ENCODE peak calls at places on chromosomes 13 and 19, in seven cellular contexts. R is progenitor cell of endocrine pancreas, B is upper lobe of left lung, Y is left lung, L is IMR-90, G is A549, N is nephron progenitor cell. E is an unnamed sample.

GRCh38 chr19:39553082-39553652 is 13.2 kb upstream of the EID2 start:
- DNase-seq in B (no peak), R (no peak), L (no peak), N (no peak), G (no peak), Y (no peak), E (no peak)

GRCh38 chr13:38429916-38430315 is 80.3 kb downstream of the UFM1 start:
- DNase-seq in L (no peak), G (no peak), B (no peak), N (no peak), Y (no peak), R (no peak), E (no peak)

GRCh38 chr19:28039677-28040381 is 1173.1 kb downstream of the UQCRFS1 start:
- DNase-seq in N (no peak), B (no peak), L (no peak), G (no peak), R (no peak), Y (no peak), E (peak; percentile 67)

GRCh38 chr19:5110546-5110945 is 141.6 kb downstream of the KDM4B start:
- DNase-seq in G (no peak), Y (no peak), B (peak; percentile 79), N (no peak), L (no peak), R (no peak), E (no peak)

GRCh38 chr13:35107535-35107934 is 165.5 kb downstream of the NBEA start:
- DNase-seq in B (no peak), Y (no peak), R (no peak), L (no peak), N (no peak), G (no peak), E (no peak)

GRCh38 chr13:76516013-76516412 is 370.2 kb downstream of the KCTD12 start:
- DNase-seq in Y (no peak), B (no peak), R (no peak), L (peak; percentile 92), N (no peak), G (no peak), E (no peak)

GRCh38 chr13:36089130-36089529 is 42.1 kb downstream of the DCLK1 start:
- DNase-seq in L (no peak), R (no peak), Y (no peak), B (no peak), N (no peak), G (no peak), E (no peak)

GRCh38 chr19:55080121-55080914 is 4.6 kb downstream of the EPS8L1 start:
- DNase-seq in B (peak; percentile 94), G (peak; percentile 82), Y (peak; percentile 92), R (no peak), L (peak; percentile 55), N (peak; percentile 80), E (peak; percentile 89)

GRCh38 chr19:31334101-31334848 is 15.0 kb downstream of the TSHZ3 start:
- DNase-seq in Y (no peak), N (no peak), L (peak; percentile 74), B (no peak), R (no peak), G (no peak), E (no peak)

GRCh38 chr19:51311388-51312257 is at the start of gene IGLON5:
- DNase-seq in G (no peak), Y (peak; percentile 59), L (no peak), R (peak; percentile 38), B (peak; percentile 65), N (peak; percentile 57), E (no peak)

GRCh38 chr13:60990032-60990733 is 425.5 kb downstream of the PCDH20 start:
- DNase-seq in N (no peak), G (no peak), Y (no peak), L (no peak), B (peak; percentile 22), R (no peak), E (no peak)

GRCh38 chr19:41551212-41551610 is 24.8 kb upstream of the CEACAM21 start:
- DNase-seq in Y (no peak), B (no peak), R (no peak), G (no peak), N (no peak), L (no peak), E (no peak)

GRCh38 chr19:46271488-46272197 is 25.2 kb upstream of the HIF3A start:
- DNase-seq in Y (no peak), B (no peak), G (peak; percentile 77), L (peak; percentile 70), R (no peak), N (no peak), E (no peak)

DNA sequence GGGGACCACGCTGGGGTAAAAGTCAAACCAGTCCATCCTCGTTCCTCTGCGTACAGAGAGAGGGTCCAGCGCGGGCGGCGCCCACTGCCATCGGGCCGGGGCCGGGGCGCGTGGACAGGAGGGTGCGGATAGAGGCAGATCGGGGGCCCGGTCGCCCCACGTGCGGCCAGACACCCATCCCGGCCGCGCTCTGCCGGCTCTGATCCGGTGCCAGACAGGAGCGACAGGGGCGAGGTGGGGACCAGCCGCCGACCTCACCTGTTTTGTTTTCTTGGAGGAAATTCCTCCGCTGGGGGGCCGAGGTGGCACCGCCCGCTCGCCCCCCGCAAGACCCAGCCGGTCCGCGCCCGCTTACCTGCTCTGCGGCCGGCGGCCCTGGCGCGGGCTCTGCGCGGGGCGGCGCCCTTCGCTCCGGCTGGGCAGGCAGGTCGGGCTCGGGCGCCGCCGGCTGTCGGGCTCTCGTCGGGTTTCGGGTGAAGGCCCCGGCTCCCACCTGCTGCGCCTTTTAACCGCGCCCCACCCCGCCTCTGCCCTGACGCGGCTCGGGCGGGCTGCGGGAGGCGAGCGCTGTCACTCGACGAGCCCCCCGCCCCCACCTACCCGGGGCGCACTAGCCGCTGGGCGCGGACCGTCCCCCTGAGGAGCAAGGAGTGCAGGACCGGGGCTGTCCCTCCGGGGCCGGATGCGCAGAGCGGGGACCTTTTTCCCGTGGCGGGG is at the start of gene GJB6:
- DNase-seq in Y (peak; percentile 82), N (peak; percentile 67), G (no peak), B (peak; percentile 88), L (no peak), R (peak; percentile 25), E (no peak)
- TF ChIP-seq CTCF in Y (no peak), N (no peak), G (no peak), B (no peak), L (no peak), R (peak; percentile 21), E (no peak)

DNA sequence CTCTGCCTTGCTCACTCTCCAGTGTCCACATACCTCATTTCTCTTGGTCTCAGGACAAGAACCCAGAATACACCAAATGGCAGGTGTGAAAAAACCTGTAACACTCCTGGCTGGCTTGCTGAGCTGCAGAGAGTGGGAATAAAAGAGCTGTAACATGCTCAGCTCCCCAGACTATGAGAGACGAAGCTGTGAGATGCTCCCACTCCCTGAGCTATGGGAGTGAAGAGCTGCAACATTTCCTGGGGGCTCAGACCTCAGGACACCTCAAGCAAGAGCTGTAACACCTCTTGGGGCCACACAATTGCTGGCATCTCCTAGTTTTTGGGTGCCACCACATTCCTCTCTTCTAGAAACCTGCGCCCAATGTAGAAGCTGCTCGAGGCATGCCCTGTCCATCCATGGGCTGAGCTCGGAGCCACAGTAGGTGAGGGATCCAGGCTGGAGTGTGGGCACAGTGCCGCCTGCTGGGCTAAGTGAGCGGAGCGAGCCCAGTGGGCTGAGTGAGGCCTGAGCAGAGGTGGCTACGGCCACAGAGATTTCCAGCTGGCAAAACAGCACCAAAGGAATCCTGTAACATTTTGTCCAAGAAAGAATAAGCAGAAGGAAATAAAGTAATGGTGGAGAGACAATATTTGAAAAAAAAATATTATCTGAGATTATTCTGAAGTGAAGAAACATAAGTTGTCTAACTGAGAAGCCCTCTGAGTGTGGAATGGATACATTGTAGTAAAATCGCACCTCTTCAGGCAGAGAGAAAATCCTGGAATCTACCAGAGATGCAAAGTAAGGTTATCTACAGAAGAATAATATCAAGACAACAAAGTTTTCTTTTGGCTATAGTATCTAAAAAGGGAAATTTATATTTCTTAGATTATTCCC is 186.2 kb upstream of the PCDH9 start:
- DNase-seq in R (peak; percentile 30), L (peak; percentile 29), N (peak; percentile 65), G (peak; percentile 4), Y (peak; percentile 79), B (peak; percentile 74), E (no peak)
- TF ChIP-seq CTCF in R (peak; percentile 67), L (peak; percentile 73), N (peak; percentile 68), G (peak; percentile 41), Y (no peak), B (peak; percentile 43), E (peak; percentile 63)

GRCh38 chr19:10471909-10472308 is 31.2 kb downstream of the KEAP1 start:
- DNase-seq in Y (no peak), G (peak; percentile 28), N (no peak), B (no peak), R (no peak), L (peak; percentile 47), E (no peak)
- TF ChIP-seq CTCF in Y (no peak), G (peak; percentile 39), N (peak; percentile 21), B (no peak), R (peak; percentile 40), L (peak; percentile 38), E (peak; percentile 61)

GRCh38 chr13:96229356-96229755 is 139.4 kb downstream of the HS6ST3 start:
- DNase-seq in L (no peak), B (no peak), Y (no peak), R (no peak), G (no peak), N (no peak), E (no peak)
- TF ChIP-seq CTCF in L (peak; percentile 35), B (no peak), Y (peak; percentile 35), R (peak; percentile 45), G (peak; percentile 33), N (peak; percentile 34), E (peak; percentile 48)

GRCh38 chr19:34644991-34645461 is 31.9 kb downstream of the SCGB2B2 start:
- DNase-seq in G (no peak), B (peak; percentile 25), Y (no peak), N (no peak), R (no peak), L (no peak), E (no peak)
- TF ChIP-seq CTCF in G (no peak), B (no peak), Y (no peak), N (no peak), R (no peak), L (no peak), E (no peak)

GRCh38 chr19:7386308-7386707 is 37.6 kb downstream of the ARHGEF18 start:
- DNase-seq in N (no peak), Y (no peak), G (peak; percentile 37), L (no peak), B (no peak), R (no peak), E (no peak)

GRCh38 chr19:7381073-7381390 is 32.3 kb downstream of the ARHGEF18 start:
- DNase-seq in N (no peak), Y (no peak), G (no peak), B (no peak), R (no peak), L (no peak), E (no peak)

GRCh38 chr19:7383284-7383683 is 34.5 kb downstream of the ARHGEF18 start:
- DNase-seq in G (no peak), B (no peak), Y (no peak), N (no peak), L (no peak), R (no peak), E (no peak)

GRCh38 chr19:7385062-7385461 is 36.3 kb downstream of the ARHGEF18 start:
- DNase-seq in N (no peak), R (no peak), B (no peak), Y (no peak), L (no peak), G (no peak), E (no peak)

DNA sequence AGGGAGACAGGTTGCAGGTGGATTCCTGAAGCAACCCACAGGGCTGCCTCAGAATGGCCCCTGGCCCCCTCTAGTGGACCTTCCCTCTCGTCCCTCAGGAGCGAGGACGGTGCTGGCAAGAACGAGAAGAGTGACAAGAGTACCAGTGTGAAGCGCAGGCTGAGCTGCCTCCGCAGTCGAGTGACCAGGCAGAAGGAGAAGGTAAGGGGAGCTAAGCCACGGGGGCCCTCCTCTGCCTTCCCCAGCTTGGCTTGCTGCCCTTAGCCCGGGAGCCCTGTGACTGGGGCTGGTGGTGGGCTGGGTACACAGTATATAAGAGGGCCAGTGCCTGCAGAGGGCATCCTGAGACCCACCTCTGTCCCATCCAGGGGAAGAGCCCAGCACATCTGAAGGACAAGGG is 34.0 kb downstream of the ARHGEF18 start:
- DNase-seq in Y (no peak), L (no peak), N (no peak), G (no peak), R (no peak), B (no peak), E (no peak)
- TF ChIP-seq CTCF in Y (no peak), L (no peak), N (no peak), G (no peak), R (peak; percentile 13), B (no peak), E (no peak)